ENCODE peak calls at places on chromosomes 13 and 19, in six cellular contexts. T is stomach, E is HCT116, L is suprapubic skin, Q is vagina, K is upper lobe of left lung. S is an unnamed sample. For H3K4me1, the result is how much of the 10 kb centered on the place peaks cover.

GRCh38 chr19:5037936-5038335 is 69.0 kb downstream of the KDM4B start:
- DNase-seq in E (no peak), K (peak), L (no peak), T (no peak), Q (no peak), S (no peak)

GRCh38 chr19:40398417-40399056 is 8.6 kb upstream of the HIPK4 start:
- DNase-seq in Q (no peak), E (no peak), K (peak), T (peak), L (no peak), S (peak)

GRCh38 chr13:111952814-111953213 is 114.1 kb upstream of the SOX1 start:
- DNase-seq in Q (peak), T (no peak), L (no peak), E (no peak), K (no peak), S (no peak)

GRCh38 chr13:40221460-40222201 is 444.8 kb downstream of the FOXO1 start:
- DNase-seq in T (no peak), L (no peak), Q (no peak), E (no peak), K (no peak), S (peak)

GRCh38 chr13:30735025-30735967 is at the start of gene ALOX5AP:
- DNase-seq in L (no peak), Q (no peak), E (no peak), K (no peak), T (peak), S (no peak)

GRCh38 chr19:56942749-56943148 is 102.2 kb upstream of the PEG3 start:
- DNase-seq in Q (no peak), T (peak), K (peak), E (no peak), L (peak), S (no peak)

GRCh38 chr19:42115705-42116104 is 16.5 kb downstream of the POU2F2 start:
- DNase-seq in L (no peak), T (no peak), E (no peak), K (no peak), Q (no peak), S (no peak)

GRCh38 chr19:7681336-7682174 is 922 bp downstream of the TRAPPC5 start:
- DNase-seq in Q (no peak), T (peak), K (peak), L (peak), E (peak), S (peak)

GRCh38 chr19:5216141-5216847 is 124.3 kb downstream of the PTPRS start:
- DNase-seq in E (no peak), K (no peak), Q (no peak), L (no peak), T (no peak), S (no peak)

GRCh38 chr13:28239374-28239773 is 101.0 kb downstream of the PAN3 start:
- DNase-seq in E (no peak), T (no peak), L (no peak), Q (no peak), K (no peak), S (no peak)

GRCh38 chr19:15436826-15437110 is 13.0 kb downstream of the WIZ start:
- DNase-seq in Q (no peak), T (no peak), E (no peak), K (no peak), L (no peak), S (no peak)

GRCh38 chr19:15438124-15438496 is 11.6 kb downstream of the WIZ start:
- DNase-seq in Q (no peak), L (no peak), E (no peak), T (no peak), K (no peak), S (no peak)

GRCh38 chr19:15437355-15438123 is 12.2 kb downstream of the WIZ start:
- DNase-seq in K (no peak), E (no peak), T (peak), L (peak), Q (no peak), S (no peak)

GRCh38 chr19:15438577-15438976 is 11.2 kb downstream of the WIZ start:
- DNase-seq in T (no peak), K (peak), Q (no peak), E (no peak), L (peak), S (no peak)

DNA sequence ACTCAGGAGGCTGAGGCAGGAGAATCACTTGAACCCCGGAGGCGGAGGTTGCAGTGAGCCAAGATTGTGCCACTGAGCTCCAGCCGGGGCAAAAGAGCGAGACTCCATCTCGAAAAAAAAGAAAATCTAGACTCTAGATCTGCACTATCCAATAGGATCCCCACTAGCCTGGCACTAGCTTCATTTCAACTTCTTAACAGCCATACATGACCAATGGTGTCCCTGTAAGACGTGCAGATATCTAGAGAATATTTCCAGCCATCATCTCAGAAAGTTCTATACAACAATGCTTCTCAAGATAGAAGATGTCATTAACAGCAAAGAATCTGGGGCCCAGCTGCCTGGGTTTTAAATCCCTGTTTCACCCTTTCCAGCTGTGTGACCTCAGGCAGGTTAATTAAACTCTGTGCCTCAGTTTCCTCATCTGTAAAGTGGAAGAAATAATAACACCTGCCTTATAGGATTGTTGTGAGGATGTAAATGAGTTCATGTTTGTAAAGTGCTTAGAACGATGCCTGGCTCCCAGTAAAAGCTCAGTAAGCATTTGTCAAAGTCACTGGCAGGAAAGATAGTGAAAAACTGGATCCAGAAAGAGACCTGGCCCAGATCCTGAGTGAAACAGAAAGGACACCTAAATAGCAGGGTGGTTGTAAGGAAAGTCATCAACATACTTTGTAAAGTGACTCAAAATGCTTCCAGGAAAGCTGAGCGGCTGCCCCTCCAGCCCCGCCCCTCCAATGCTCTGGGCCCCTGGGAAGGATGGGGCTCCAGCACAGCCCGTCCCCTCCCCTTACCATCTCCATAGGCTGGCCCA is 13.5 kb downstream of the WIZ start:
- DNase-seq in L (no peak), K (no peak), Q (no peak), T (no peak), E (no peak), S (no peak)
- H3K27ac ChIP-seq in L (no peak), K (no peak), Q (peak), T (no peak), E (no peak), S (no peak)

GRCh38 chr13:110373617-110374016 is 66.5 kb downstream of the COL4A2 start:
- DNase-seq in K (no peak), E (no peak), Q (no peak), L (no peak), T (no peak), S (no peak)
- H3K4me1 ChIP-seq in K (under half), E (under half), Q (under half), L (under half), T (half or more), S (under half)

GRCh38 chr19:2089727-2090053 is 6.4 kb downstream of the MOB3A start:
- DNase-seq in Q (no peak), L (no peak), K (no peak), T (no peak), E (no peak), S (no peak)
- TF ChIP-seq POLR2AphosphoS5 in Q (no peak), L (no peak), K (no peak), T (no peak), E (peak), S (no peak)

GRCh38 chr19:9818734-9819589 is at the start of gene FBXL12:
- DNase-seq in Q (peak), K (peak), E (peak), T (peak), L (peak), S (peak)

GRCh38 chr19:9818175-9818733 is 625 bp downstream of the FBXL12 start:
- DNase-seq in L (no peak), Q (no peak), K (no peak), E (no peak), T (no peak), S (no peak)

GRCh38 chr19:9823816-9824215 is 3.9 kb upstream of the UBL5 start:
- DNase-seq in Q (no peak), T (no peak), L (no peak), E (no peak), K (no peak), S (no peak)

GRCh38 chr19:9819590-9819898 is 665 bp upstream of the FBXL12 start:
- DNase-seq in K (no peak), T (no peak), E (no peak), Q (no peak), L (no peak), S (no peak)
- H3K27ac ChIP-seq in K (peak), T (peak), E (peak), Q (peak), L (peak), S (peak)

GRCh38 chr13:46181799-46182490 is at the start of gene LCP1:
- DNase-seq in E (no peak), K (no peak), L (no peak), Q (no peak), T (peak), S (no peak)
- H3K4me1 ChIP-seq in E (under half), K (under half), L (under half), Q (under half), T (under half), S (under half)

GRCh38 chr19:38294090-38294489 is 10.0 kb upstream of the C19orf33 start:
- DNase-seq in K (no peak), Q (no peak), L (no peak), T (no peak), E (no peak), S (no peak)

GRCh38 chr19:38290631-38291147 is 13.4 kb upstream of the C19orf33 start:
- DNase-seq in L (no peak), E (no peak), T (peak), K (no peak), Q (no peak), S (peak)

GRCh38 chr19:38291855-38292254 is 12.2 kb upstream of the C19orf33 start:
- DNase-seq in Q (no peak), E (no peak), T (no peak), L (no peak), K (no peak), S (peak)

GRCh38 chr19:38289955-38290354 is 14.1 kb upstream of the C19orf33 start:
- DNase-seq in E (no peak), T (no peak), Q (no peak), K (no peak), L (no peak), S (no peak)

DNA sequence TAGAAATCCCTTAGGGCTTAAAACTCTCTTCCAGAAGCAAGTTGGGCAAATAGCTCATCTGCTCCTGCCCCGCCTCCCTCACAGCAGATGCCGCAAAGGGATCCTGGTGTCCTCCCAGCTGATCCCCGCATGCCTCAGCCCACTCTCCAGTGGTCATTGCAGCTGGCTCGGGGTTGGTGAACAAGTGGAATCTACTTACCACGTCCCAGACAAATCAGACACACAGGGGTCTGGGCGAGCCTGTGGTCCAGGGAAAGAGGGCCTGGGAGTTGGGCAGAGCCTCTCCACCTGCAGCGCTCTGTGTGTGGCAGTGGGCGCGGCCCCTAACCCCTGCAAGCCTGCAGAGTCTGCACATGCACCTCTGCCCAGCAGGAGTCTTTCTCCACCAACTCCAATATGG is 10.8 kb upstream of the C19orf33 start:
- DNase-seq in Q (no peak), L (no peak), E (no peak), K (no peak), T (no peak), S (no peak)
- TF ChIP-seq POLR2AphosphoS5 in Q (no peak), L (no peak), E (no peak), K (no peak), T (no peak), S (no peak)

GRCh38 chr19:54287456-54287855 is 6.5 kb upstream of the LILRB2 start:
- DNase-seq in T (no peak), Q (no peak), E (no peak), L (no peak), K (no peak), S (no peak)

GRCh38 chr19:54279441-54279962 is 1.4 kb downstream of the LILRB2 start:
- DNase-seq in Q (no peak), K (no peak), T (no peak), E (no peak), L (no peak), S (no peak)

GRCh38 chr19:54281008-54281728 is at the start of gene LILRB2:
- DNase-seq in T (no peak), L (no peak), Q (no peak), E (no peak), K (no peak), S (no peak)

GRCh38 chr19:54282706-54283105 is 1.8 kb upstream of the LILRB2 start:
- DNase-seq in T (no peak), Q (no peak), L (no peak), K (no peak), E (no peak), S (no peak)
- H3K27ac ChIP-seq in T (no peak), Q (no peak), L (no peak), K (no peak), E (no peak), S (no peak)

DNA sequence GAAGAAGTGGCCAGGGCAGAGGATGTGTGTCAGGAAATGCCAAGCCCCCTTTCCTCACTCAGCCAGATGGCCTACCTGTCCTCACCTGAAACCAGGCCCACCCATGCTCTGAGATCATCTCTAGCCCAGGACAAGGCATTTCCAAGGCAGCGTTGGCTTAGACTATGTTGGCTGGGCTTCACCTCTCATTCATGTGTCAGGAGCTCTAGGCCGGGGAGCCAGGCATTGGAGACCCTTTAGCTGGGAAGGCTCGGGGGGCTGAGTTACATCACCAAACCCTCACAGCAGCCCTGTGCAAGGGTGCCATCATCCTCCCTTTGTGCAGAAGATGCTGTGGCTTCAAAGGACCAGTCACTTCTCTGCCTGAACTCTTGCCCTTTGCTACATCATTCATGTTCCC is 40.0 kb downstream of the COL4A2 start:
- DNase-seq in Q (no peak), L (no peak), E (no peak), K (no peak), T (no peak), S (no peak)
- H3K4me1 ChIP-seq in Q (under half), L (half or more), E (under half), K (under half), T (under half), S (under half)